ENCODE peak calls at places on chromosomes 6 and 20, in six cellular contexts. K is tibial nerve, A is sigmoid colon, V is A549, H is suprapubic skin, D is SK-N-SH. T is an unnamed sample.

GRCh38 chr6:43943781-43944250 is 173.8 kb downstream of the VEGFA start:
- DNase-seq in H (peak), D (no peak), K (no peak), V (no peak), A (peak), T (no peak)

GRCh38 chr20:602357-602970 is 7.6 kb downstream of the TCF15 start:
- DNase-seq in D (no peak), A (peak), V (no peak), H (no peak), K (no peak), T (no peak)

GRCh38 chr20:326645-327031 is 1.3 kb downstream of the SOX12 start:
- DNase-seq in V (peak), K (no peak), H (no peak), A (peak), D (no peak), T (no peak)

GRCh38 chr6:168660400-168660945 is 219.5 kb downstream of the SMOC2 start:
- DNase-seq in D (no peak), A (peak), K (no peak), V (no peak), H (no peak), T (no peak)

GRCh38 chr6:69647726-69648125 is 149.1 kb downstream of the LMBRD1 start:
- DNase-seq in D (no peak), H (no peak), A (no peak), K (no peak), V (no peak), T (no peak)

GRCh38 chr6:11241793-11242201 is 9.3 kb upstream of the NEDD9 start:
- DNase-seq in A (peak), V (no peak), K (peak), H (peak), D (no peak), T (peak)

GRCh38 chr6:41498968-41499599 is 47.1 kb upstream of the FOXP4 start:
- DNase-seq in H (no peak), K (no peak), D (no peak), V (no peak), A (no peak), T (no peak)

GRCh38 chr6:140366991-140367390 is 992.5 kb upstream of the CITED2 start:
- DNase-seq in D (no peak), H (no peak), A (no peak), K (no peak), V (no peak), T (no peak)

GRCh38 chr6:115720900-115721299 is 339.8 kb downstream of the FRK start:
- DNase-seq in H (no peak), V (no peak), A (no peak), D (no peak), K (no peak), T (no peak)

GRCh38 chr6:52558266-52559000 is 18.4 kb downstream of the TRAM2 start:
- DNase-seq in K (no peak), A (no peak), H (no peak), V (no peak), D (no peak), T (no peak)

GRCh38 chr6:79076160-79076559 is 1.9 kb downstream of the PHIP start:
- DNase-seq in V (no peak), D (peak), K (no peak), H (no peak), A (no peak), T (no peak)

GRCh38 chr6:14422917-14423316 is 305.3 kb downstream of the CD83 start:
- DNase-seq in K (no peak), D (no peak), A (no peak), V (no peak), H (no peak), T (no peak)

GRCh38 chr6:14037402-14038277 is 79.9 kb upstream of the CD83 start:
- DNase-seq in V (no peak), H (no peak), K (no peak), D (no peak), A (no peak), T (no peak)

GRCh38 chr6:1325471-1326309 is 13.8 kb downstream of the FOXQ1 start:
- DNase-seq in V (peak), A (no peak), H (no peak), K (no peak), D (no peak), T (no peak)

GRCh38 chr6:27577922-27578321 is 105.0 kb upstream of the ZNF184 start:
- DNase-seq in H (no peak), D (no peak), V (no peak), A (no peak), K (no peak), T (no peak)

GRCh38 chr6:169984181-169985120 is 233.0 kb downstream of the ERMARD start:
- DNase-seq in K (no peak), A (peak), H (no peak), D (no peak), V (no peak), T (no peak)

GRCh38 chr6:23388239-23388803 is 737.7 kb upstream of the NRSN1 start:
- DNase-seq in H (no peak), V (no peak), D (no peak), A (no peak), K (no peak), T (no peak)

GRCh38 chr6:125918230-125918629 is 38.3 kb upstream of the HINT3 start:
- DNase-seq in D (no peak), K (no peak), H (no peak), V (no peak), A (no peak), T (peak)

GRCh38 chr6:125922322-125922860 is 34.2 kb upstream of the HINT3 start:
- DNase-seq in V (no peak), A (no peak), D (no peak), K (no peak), H (no peak), T (no peak)

GRCh38 chr6:125919618-125920017 is 37.0 kb upstream of the HINT3 start:
- DNase-seq in V (no peak), K (no peak), H (no peak), D (no peak), A (no peak), T (no peak)

GRCh38 chr6:125923371-125923877 is 33.1 kb upstream of the HINT3 start:
- DNase-seq in D (no peak), H (no peak), A (no peak), V (no peak), K (no peak), T (no peak)

GRCh38 chr6:125918681-125919566 is 37.6 kb upstream of the HINT3 start:
- DNase-seq in A (peak), D (no peak), K (peak), V (peak), H (no peak), T (peak)
- H3K4me3 ChIP-seq in A (peak), D (no peak), K (peak), V (peak), H (peak), T (no peak)

DNA sequence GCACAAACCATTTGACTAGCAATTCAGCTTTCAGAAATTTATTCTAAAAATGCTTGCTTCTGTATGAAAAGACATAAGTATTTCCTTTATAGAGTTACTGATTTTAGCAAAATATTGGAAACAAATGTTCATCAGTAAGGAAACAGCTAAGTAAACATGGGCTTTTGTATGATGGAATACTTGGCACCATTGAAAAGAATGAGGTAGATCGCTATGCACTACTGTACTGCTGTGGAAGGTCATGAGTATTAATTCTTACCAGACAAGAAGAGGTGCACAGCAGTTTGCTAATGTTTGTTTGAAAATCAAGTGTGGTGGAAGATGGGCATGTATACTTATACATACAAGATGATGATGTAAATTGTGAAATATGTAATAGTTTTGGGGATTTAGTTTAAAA is 73.0 kb downstream of the FARS2 start:
- DNase-seq in D (no peak), A (no peak), V (no peak), K (no peak), H (no peak), T (no peak)
- H3K27ac ChIP-seq in D (no peak), A (no peak), V (no peak), K (no peak), H (no peak), T (no peak)

GRCh38 chr6:106325336-106326178 is at the start of gene ATG5:
- DNase-seq in V (peak), D (peak), K (peak), H (peak), A (peak), T (peak)
- TF ChIP-seq EP300 in V (no peak), D (peak), K (peak), H (no peak), A (peak), T (no peak)

DNA sequence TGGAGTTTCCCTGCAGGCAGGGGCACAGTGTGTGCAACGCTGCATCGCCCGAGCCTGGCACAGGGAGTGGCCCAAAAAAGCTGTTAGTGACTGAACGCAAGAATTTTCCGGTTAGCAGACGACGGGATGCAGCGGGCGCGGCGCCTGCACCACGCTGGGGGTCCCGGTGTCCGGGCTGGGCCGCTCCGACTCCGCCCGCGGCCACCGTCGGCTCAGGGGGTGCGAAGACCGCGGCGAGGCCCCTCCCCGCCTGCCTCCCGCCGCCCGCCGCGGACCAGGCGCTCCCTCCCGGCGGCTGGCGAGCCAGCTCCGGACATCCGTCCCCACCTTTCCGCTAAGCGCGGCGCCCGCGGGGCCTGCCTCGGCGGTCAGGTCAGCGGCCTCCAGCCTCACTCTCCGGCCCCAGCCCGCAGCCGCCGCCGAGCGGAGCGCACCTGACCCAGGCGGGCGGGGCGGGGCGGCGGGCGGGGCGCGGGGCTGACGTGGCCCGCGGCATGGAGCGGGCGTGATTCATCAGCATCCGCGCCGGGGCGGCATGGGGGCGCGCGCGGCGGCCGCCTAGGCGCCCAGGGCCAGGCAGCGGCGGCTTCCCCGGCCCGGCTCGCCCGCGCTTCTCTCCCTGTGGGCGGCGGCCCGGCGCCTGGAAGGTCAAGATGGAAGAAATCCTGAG is at the start of gene ARFGEF3:
- DNase-seq in V (peak), A (no peak), K (no peak), H (no peak), D (peak), T (peak)
- H3K4me3 ChIP-seq in V (peak), A (peak), K (peak), H (peak), D (peak), T (peak)

GRCh38 chr6:80271074-80271473 is 164.6 kb downstream of the BCKDHB start:
- DNase-seq in V (no peak), D (no peak), A (no peak), H (no peak), K (no peak), T (no peak)

GRCh38 chr6:80268865-80269264 is 162.4 kb downstream of the BCKDHB start:
- DNase-seq in K (no peak), D (no peak), H (no peak), A (no peak), V (no peak), T (no peak)

GRCh38 chr6:80269331-80269730 is 162.9 kb downstream of the BCKDHB start:
- DNase-seq in K (no peak), D (no peak), V (no peak), A (no peak), H (no peak), T (no peak)

DNA sequence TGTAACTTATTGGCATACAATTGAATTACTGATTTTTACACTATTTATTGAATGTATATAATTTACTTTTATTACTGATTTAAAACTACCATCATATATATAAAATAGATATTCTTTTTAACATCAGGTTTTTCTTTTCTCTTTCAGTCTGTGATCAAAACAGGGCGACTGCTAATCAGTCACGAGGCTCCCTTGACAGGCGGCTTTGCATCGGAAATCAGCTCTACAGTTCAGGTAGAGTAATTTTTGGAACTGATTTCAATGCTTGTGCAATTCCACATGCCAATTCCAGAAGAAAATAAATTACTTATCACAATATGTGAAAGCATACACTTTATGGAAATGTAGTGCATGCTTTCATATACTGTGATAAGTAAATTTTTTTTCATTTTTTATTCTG is 166.5 kb downstream of the BCKDHB start:
- DNase-seq in H (no peak), D (no peak), K (no peak), A (no peak), V (no peak), T (no peak)
- H3K27ac ChIP-seq in H (no peak), D (no peak), K (no peak), A (no peak), V (no peak), T (no peak)

DNA sequence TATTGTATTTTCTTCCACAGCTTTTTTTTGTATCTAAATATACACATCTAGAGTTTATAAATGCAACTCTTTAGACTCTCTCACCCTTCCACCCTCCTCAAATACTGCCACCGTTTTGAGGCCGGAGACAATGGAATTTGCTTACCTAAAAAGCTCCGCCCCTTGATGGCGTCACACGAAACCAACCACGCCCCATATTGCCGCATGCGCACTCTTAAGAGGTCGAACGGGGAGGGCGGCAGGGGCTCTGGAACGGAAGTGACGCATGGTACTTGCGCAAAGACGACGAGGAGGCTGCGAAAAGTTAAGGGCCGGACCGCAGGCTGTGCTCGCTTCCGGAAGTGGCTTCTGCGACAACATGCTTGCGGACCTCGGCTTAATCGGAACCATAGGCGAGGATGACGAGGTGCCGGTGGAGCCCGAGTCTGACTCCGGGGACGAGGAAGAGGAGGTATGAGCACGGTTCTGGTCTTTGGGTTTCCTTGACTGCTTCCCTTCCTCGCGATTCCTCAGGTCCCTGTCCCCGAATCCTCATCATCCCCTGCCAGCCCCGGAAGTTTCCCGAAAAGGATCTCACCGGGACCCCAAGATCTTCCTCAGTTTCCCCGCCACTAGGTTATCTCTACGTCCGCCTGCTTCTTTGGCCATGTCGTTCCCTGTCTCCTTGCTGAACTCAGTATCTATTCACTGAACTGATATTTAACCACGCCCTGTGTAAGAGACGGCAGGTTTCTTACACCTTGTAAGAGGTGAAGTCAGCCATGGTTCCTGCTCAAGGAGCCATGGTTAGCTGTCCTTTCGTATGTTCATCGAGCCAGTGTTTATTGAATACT is at the start of gene DDX27:
- DNase-seq in A (peak), D (peak), K (peak), V (peak), H (peak), T (peak)
- TF ChIP-seq EP300 in A (peak), D (no peak), K (peak), V (no peak), H (no peak), T (peak)

GRCh38 chr6:57265755-57266221 is 43.7 kb upstream of the RAB23 start:
- DNase-seq in H (no peak), D (no peak), K (no peak), V (no peak), A (no peak), T (no peak)
- H3K4me3 ChIP-seq in H (no peak), D (peak), K (no peak), V (no peak), A (no peak), T (no peak)

GRCh38 chr6:155530219-155530834 is 74.7 kb upstream of the NOX3 start:
- DNase-seq in K (peak), H (no peak), V (no peak), A (no peak), D (peak), T (no peak)

GRCh38 chr6:155527443-155527842 is 71.8 kb upstream of the NOX3 start:
- DNase-seq in A (no peak), D (no peak), H (no peak), K (no peak), V (no peak), T (no peak)

GRCh38 chr6:155524249-155524651 is 68.6 kb upstream of the NOX3 start:
- DNase-seq in K (no peak), A (no peak), D (no peak), H (no peak), V (no peak), T (no peak)

GRCh38 chr6:155528982-155529453 is 73.4 kb upstream of the NOX3 start:
- DNase-seq in H (no peak), A (no peak), K (no peak), D (no peak), V (no peak), T (no peak)

GRCh38 chr6:155528335-155528734 is 72.7 kb upstream of the NOX3 start:
- DNase-seq in V (no peak), A (no peak), H (no peak), K (no peak), D (no peak), T (no peak)
- H3K27ac ChIP-seq in V (no peak), A (no peak), H (no peak), K (no peak), D (peak), T (no peak)

GRCh38 chr6:36676142-36677058 is 2.1 kb upstream of the CDKN1A start:
- DNase-seq in A (no peak), V (no peak), D (peak), H (no peak), K (no peak), T (no peak)

GRCh38 chr6:36679043-36679821 is 718 bp downstream of the CDKN1A start:
- DNase-seq in H (peak), A (peak), K (peak), D (peak), V (no peak), T (peak)

GRCh38 chr6:36678488-36679042 is at the start of gene CDKN1A:
- DNase-seq in V (peak), K (peak), H (peak), D (peak), A (peak), T (peak)

GRCh38 chr6:36677059-36677749 is 1.3 kb upstream of the CDKN1A start:
- DNase-seq in V (no peak), H (no peak), A (no peak), D (peak), K (no peak), T (no peak)

GRCh38 chr6:36677753-36678487 is 594 bp upstream of the CDKN1A start:
- DNase-seq in D (no peak), A (no peak), V (no peak), K (no peak), H (no peak), T (no peak)
- TF ChIP-seq EP300 in D (no peak), A (no peak), V (no peak), K (no peak), H (no peak), T (no peak)

GRCh38 chr6:39313526-39314272 is 520 bp downstream of the KCNK17 start:
- DNase-seq in V (no peak), A (no peak), D (peak), K (no peak), H (no peak), T (no peak)

GRCh38 chr6:39314273-39314790 is at the start of gene KCNK17:
- DNase-seq in D (peak), H (no peak), K (no peak), V (no peak), A (no peak), T (no peak)

GRCh38 chr6:39309942-39310531 is 4.2 kb downstream of the KCNK17 start:
- DNase-seq in V (peak), H (no peak), D (peak), K (peak), A (peak), T (peak)

GRCh38 chr6:39310542-39310941 is 3.7 kb downstream of the KCNK17 start:
- DNase-seq in V (no peak), H (no peak), A (no peak), D (no peak), K (no peak), T (no peak)

GRCh38 chr6:39312912-39313525 is 1.2 kb downstream of the KCNK17 start:
- DNase-seq in D (no peak), A (no peak), V (no peak), K (no peak), H (no peak), T (no peak)
- H3K4me3 ChIP-seq in D (no peak), A (peak), V (no peak), K (peak), H (peak), T (peak)